ENCODE peak calls at places on chromosomes 2 and 18, in eight cellular contexts. One of them, this sample, is unnamed.
A peak's percentile ranks its signal among the peaks of the same experiment; 100 is the strongest.

GRCh38 chr2:28510184-28510583 is 14.3 kb downstream of the PLB1 start:
- DNase-seq in body of pancreas: peak; percentile 90
- DNase-seq in esophagus squamous epithelium: no peak
- DNase-seq in H1: no peak
- DNase-seq in right lobe of liver: no peak
- DNase-seq in adrenal gland: peak; percentile 20
- DNase-seq in tibial nerve: no peak
- DNase-seq in IMR-90: no peak
- DNase-seq in this sample: peak; percentile 55

GRCh38 chr2:8191427-8191826 is 490.4 kb upstream of the ID2 start:
- DNase-seq in H1: no peak
- DNase-seq in right lobe of liver: no peak
- DNase-seq in tibial nerve: no peak
- DNase-seq in IMR-90: peak; percentile 77
- DNase-seq in adrenal gland: no peak
- DNase-seq in body of pancreas: no peak
- DNase-seq in esophagus squamous epithelium: no peak
- DNase-seq in this sample: no peak

GRCh38 chr2:112605926-112606325 is 21.5 kb downstream of the CHCHD5 start:
- DNase-seq in IMR-90: no peak
- DNase-seq in esophagus squamous epithelium: no peak
- DNase-seq in H1: no peak
- DNase-seq in adrenal gland: no peak
- DNase-seq in body of pancreas: no peak
- DNase-seq in tibial nerve: no peak
- DNase-seq in right lobe of liver: no peak
- DNase-seq in this sample: no peak

GRCh38 chr2:137947714-137948336 is 16.4 kb upstream of the HNMT start:
- DNase-seq in body of pancreas: peak; percentile 80
- DNase-seq in esophagus squamous epithelium: no peak
- DNase-seq in adrenal gland: peak; percentile 81
- DNase-seq in IMR-90: peak; percentile 79
- DNase-seq in H1: no peak
- DNase-seq in right lobe of liver: peak; percentile 75
- DNase-seq in tibial nerve: peak; percentile 85
- DNase-seq in this sample: peak; percentile 70

GRCh38 chr2:43676322-43677050 is at the start of gene C1GALT1C1L:
- DNase-seq in adrenal gland: peak; percentile 73
- DNase-seq in right lobe of liver: peak; percentile 34
- DNase-seq in tibial nerve: peak; percentile 23
- DNase-seq in IMR-90: peak; percentile 66
- DNase-seq in body of pancreas: peak; percentile 68
- DNase-seq in H1: no peak
- DNase-seq in esophagus squamous epithelium: no peak
- DNase-seq in this sample: peak; percentile 66

GRCh38 chr2:162072976-162073775 is 839 bp downstream of the DPP4 start:
- DNase-seq in H1: no peak
- DNase-seq in body of pancreas: no peak
- DNase-seq in IMR-90: peak; percentile 22
- DNase-seq in right lobe of liver: peak; percentile 34
- DNase-seq in tibial nerve: no peak
- DNase-seq in adrenal gland: no peak
- DNase-seq in esophagus squamous epithelium: no peak
- DNase-seq in this sample: no peak

GRCh38 chr18:23617412-23618009 is 31.2 kb upstream of the NPC1 start:
- DNase-seq in esophagus squamous epithelium: no peak
- DNase-seq in tibial nerve: no peak
- DNase-seq in IMR-90: no peak
- DNase-seq in adrenal gland: no peak
- DNase-seq in body of pancreas: no peak
- DNase-seq in H1: no peak
- DNase-seq in right lobe of liver: no peak
- DNase-seq in this sample: no peak

GRCh38 chr2:26396734-26397298 is 4.9 kb upstream of the DRC1 start:
- DNase-seq in tibial nerve: no peak
- DNase-seq in right lobe of liver: no peak
- DNase-seq in body of pancreas: no peak
- DNase-seq in esophagus squamous epithelium: no peak
- DNase-seq in IMR-90: no peak
- DNase-seq in H1: no peak
- DNase-seq in adrenal gland: no peak
- DNase-seq in this sample: no peak

GRCh38 chr2:9228088-9228751 is 21.6 kb downstream of the ASAP2 start:
- DNase-seq in esophagus squamous epithelium: no peak
- DNase-seq in IMR-90: peak; percentile 88
- DNase-seq in body of pancreas: no peak
- DNase-seq in H1: no peak
- DNase-seq in adrenal gland: no peak
- DNase-seq in right lobe of liver: no peak
- DNase-seq in tibial nerve: no peak
- DNase-seq in this sample: no peak

GRCh38 chr2:26184086-26184485 is 11.2 kb downstream of the GAREM2 start:
- DNase-seq in adrenal gland: no peak
- DNase-seq in IMR-90: no peak
- DNase-seq in esophagus squamous epithelium: no peak
- DNase-seq in body of pancreas: no peak
- DNase-seq in right lobe of liver: no peak
- DNase-seq in tibial nerve: no peak
- DNase-seq in H1: no peak
- DNase-seq in this sample: no peak

DNA sequence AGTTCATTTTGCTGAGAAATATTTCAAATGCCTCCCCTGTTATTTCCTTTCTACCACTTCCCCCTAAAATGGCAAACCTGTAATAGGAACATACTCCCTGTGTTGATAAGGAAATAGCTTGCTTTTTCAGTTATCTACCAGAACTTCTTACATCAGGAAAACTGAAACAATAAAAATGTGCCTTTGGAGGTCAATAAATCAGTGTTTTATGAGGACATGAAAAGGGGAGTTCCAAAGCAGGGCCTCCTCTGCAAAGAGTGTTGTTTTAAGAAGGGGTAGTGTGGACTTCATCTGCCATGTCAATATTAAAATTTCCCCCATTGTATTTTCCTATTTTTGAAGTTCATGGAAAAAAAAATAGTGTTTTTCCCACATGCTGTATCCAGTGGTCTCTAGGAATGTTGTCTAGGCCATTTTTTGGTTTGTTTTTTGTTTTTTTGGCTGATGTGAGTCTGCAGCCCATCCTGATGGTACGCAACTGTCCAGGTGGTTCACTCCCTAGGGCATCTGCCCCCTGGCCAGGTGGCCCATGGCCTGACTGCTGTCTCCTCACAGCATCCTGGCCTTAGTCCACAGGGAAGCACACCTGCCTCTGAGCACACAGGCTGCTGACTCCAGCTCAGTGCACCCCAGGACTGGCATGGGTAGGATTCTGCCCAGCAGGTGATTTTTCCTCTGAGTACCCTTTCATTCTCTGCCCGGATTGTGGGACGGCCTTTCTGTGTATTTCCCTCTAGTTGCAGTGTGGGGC is 3.8 kb downstream of the TNFRSF11A start:
- DNase-seq in right lobe of liver: no peak
- DNase-seq in adrenal gland: no peak
- DNase-seq in IMR-90: no peak
- DNase-seq in tibial nerve: no peak
- DNase-seq in body of pancreas: no peak
- DNase-seq in esophagus squamous epithelium: no peak
- DNase-seq in H1: no peak
- DNase-seq in this sample: no peak
- H3K27me3 ChIP-seq in right lobe of liver: no peaks in the 10 kb centered on the region
- H3K27me3 ChIP-seq in adrenal gland: peaks cover 61% of the 10 kb centered on the region
- H3K27me3 ChIP-seq in IMR-90: peaks cover 63% of the 10 kb centered on the region
- H3K27me3 ChIP-seq in tibial nerve: peaks cover 61% of the 10 kb centered on the region
- H3K27me3 ChIP-seq in body of pancreas: no peaks in the 10 kb centered on the region
- H3K27me3 ChIP-seq in esophagus squamous epithelium: peaks cover 7% of the 10 kb centered on the region
- H3K27me3 ChIP-seq in H1: peaks cover 5% of the 10 kb centered on the region
- H3K27me3 ChIP-seq in this sample: peaks cover 73% of the 10 kb centered on the region

DNA sequence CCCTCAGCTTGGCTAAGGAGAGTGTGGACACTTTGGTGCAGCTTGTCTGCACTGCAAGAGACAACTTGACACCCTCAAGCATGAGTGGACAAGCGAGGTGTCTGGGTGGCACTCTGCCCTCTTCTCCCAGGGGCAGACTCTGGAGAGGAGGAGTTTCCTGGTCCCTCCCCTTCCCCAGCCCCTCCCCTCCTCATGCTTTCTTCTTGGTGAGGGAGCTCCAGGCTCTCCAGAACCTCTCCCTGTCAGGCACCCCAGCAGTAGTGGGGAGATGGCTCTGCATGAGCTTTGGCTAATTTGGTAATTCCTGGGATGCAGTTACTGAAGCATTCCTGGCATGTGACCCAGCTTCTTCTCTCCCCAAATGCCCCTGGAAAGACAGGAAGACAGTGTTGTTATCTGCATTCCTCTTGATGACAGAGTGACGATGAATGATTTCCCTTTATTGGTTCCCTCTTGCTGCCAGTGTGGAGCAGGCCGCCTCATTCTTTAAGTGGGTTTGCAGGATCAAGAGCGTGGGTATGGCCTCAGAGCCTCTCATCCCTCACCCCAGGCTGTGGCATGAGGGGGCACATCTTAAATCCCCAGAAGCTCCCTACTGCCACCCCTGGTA is 89.2 kb downstream of the STPG4 start:
- DNase-seq in IMR-90: peak; percentile 89
- DNase-seq in adrenal gland: no peak
- DNase-seq in right lobe of liver: no peak
- DNase-seq in tibial nerve: no peak
- DNase-seq in esophagus squamous epithelium: no peak
- DNase-seq in H1: no peak
- DNase-seq in body of pancreas: no peak
- DNase-seq in this sample: no peak
- TF ChIP-seq POLR2A in IMR-90: peak; percentile 35
- TF ChIP-seq POLR2A in adrenal gland: no peak
- TF ChIP-seq POLR2A in right lobe of liver: no peak
- TF ChIP-seq POLR2A in tibial nerve: no peak
- TF ChIP-seq POLR2A in esophagus squamous epithelium: no peak
- TF ChIP-seq POLR2A in H1: no peak
- TF ChIP-seq POLR2A in body of pancreas: no peak
- TF ChIP-seq POLR2A in this sample: no peak

GRCh38 chr2:10288606-10289005 is 14.1 kb upstream of the HPCAL1 start:
- DNase-seq in tibial nerve: no peak
- DNase-seq in IMR-90: no peak
- DNase-seq in H1: no peak
- DNase-seq in adrenal gland: no peak
- DNase-seq in right lobe of liver: no peak
- DNase-seq in body of pancreas: no peak
- DNase-seq in esophagus squamous epithelium: no peak
- DNase-seq in this sample: no peak
- H3K4me1 ChIP-seq in tibial nerve: peaks cover 29% of the 10 kb centered on the region
- H3K4me1 ChIP-seq in IMR-90: peaks cover 17% of the 10 kb centered on the region
- H3K4me1 ChIP-seq in H1: peaks cover 1% of the 10 kb centered on the region
- H3K4me1 ChIP-seq in adrenal gland: peaks cover 14% of the 10 kb centered on the region
- H3K4me1 ChIP-seq in right lobe of liver: peaks cover 9% of the 10 kb centered on the region
- H3K4me1 ChIP-seq in body of pancreas: peaks cover 26% of the 10 kb centered on the region
- H3K4me1 ChIP-seq in esophagus squamous epithelium: peaks cover 20% of the 10 kb centered on the region
- H3K4me1 ChIP-seq in this sample: peaks cover 20% of the 10 kb centered on the region

GRCh38 chr2:24047703-24048033 is 477 bp upstream of the WDCP start:
- DNase-seq in IMR-90: no peak
- DNase-seq in adrenal gland: no peak
- DNase-seq in esophagus squamous epithelium: no peak
- DNase-seq in tibial nerve: no peak
- DNase-seq in right lobe of liver: no peak
- DNase-seq in H1: no peak
- DNase-seq in body of pancreas: no peak
- DNase-seq in this sample: no peak

GRCh38 chr2:24046930-24047702 is at the start of gene WDCP:
- DNase-seq in H1: peak; percentile 94
- DNase-seq in adrenal gland: peak; percentile 98
- DNase-seq in tibial nerve: peak; percentile 95
- DNase-seq in body of pancreas: peak; percentile 96
- DNase-seq in IMR-90: peak; percentile 99
- DNase-seq in esophagus squamous epithelium: peak; percentile 95
- DNase-seq in right lobe of liver: peak; percentile 93
- DNase-seq in this sample: peak; percentile 96

GRCh38 chr2:24049485-24050021 is at the start of gene FKBP1B:
- DNase-seq in body of pancreas: peak; percentile 66
- DNase-seq in esophagus squamous epithelium: no peak
- DNase-seq in H1: peak; percentile 64
- DNase-seq in adrenal gland: peak; percentile 41
- DNase-seq in right lobe of liver: peak; percentile 72
- DNase-seq in tibial nerve: peak; percentile 9
- DNase-seq in IMR-90: peak; percentile 45
- DNase-seq in this sample: peak; percentile 63

GRCh38 chr2:24050041-24050655 is 607 bp downstream of the FKBP1B start:
- DNase-seq in right lobe of liver: peak; percentile 49
- DNase-seq in IMR-90: no peak
- DNase-seq in esophagus squamous epithelium: no peak
- DNase-seq in body of pancreas: peak; percentile 34
- DNase-seq in H1: no peak
- DNase-seq in adrenal gland: peak; percentile 36
- DNase-seq in tibial nerve: no peak
- DNase-seq in this sample: peak; percentile 35

DNA sequence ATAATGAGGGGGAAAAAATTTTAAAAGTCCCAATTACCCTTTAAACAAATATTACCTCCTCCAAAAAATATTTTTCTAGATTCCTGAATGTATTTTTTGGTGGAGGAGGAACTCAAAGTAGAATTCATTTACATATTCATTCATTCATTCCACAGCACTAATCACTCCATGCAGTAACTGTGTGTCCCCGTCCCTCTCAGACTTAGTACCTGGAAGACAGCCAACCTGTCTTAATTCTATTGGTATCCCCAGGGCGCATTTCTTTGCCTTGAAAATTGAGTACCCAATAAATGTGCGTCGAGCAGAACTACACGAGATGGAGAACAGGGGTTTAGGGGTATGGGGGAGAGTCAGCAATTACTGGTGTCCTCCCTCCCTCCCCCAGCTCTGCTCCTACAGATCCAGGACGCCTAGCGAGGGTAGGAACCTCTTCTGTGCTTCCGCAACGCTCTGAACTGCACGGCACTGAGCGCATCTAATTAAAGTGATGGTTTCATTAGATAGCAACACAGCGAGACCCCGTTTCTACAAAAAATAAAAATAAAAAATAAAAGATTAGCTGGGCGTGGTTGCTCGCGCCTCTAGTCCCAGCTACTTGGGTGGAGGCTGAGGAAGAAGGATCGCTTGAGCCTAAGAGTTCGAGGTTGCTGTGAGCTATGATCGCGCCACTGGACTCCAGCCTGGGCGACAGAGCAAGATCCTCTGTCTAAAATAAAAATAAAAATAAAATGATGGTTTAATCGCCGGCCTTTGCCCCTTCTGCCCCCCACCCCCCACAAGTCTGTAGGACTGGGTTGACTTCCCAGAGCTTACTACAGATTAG is 668 bp upstream of the FKBP1B start:
- DNase-seq in tibial nerve: no peak
- DNase-seq in right lobe of liver: no peak
- DNase-seq in esophagus squamous epithelium: no peak
- DNase-seq in H1: no peak
- DNase-seq in IMR-90: no peak
- DNase-seq in adrenal gland: no peak
- DNase-seq in body of pancreas: no peak
- DNase-seq in this sample: no peak
- H3K27me3 ChIP-seq in tibial nerve: no peaks in the 10 kb centered on the region
- H3K27me3 ChIP-seq in right lobe of liver: no peaks in the 10 kb centered on the region
- H3K27me3 ChIP-seq in esophagus squamous epithelium: no peaks in the 10 kb centered on the region
- H3K27me3 ChIP-seq in H1: no peaks in the 10 kb centered on the region
- H3K27me3 ChIP-seq in IMR-90: no peaks in the 10 kb centered on the region
- H3K27me3 ChIP-seq in adrenal gland: no peaks in the 10 kb centered on the region
- H3K27me3 ChIP-seq in body of pancreas: no peaks in the 10 kb centered on the region
- H3K27me3 ChIP-seq in this sample: no peaks in the 10 kb centered on the region

GRCh38 chr2:233422050-233422639 is 67.9 kb downstream of the DGKD start:
- DNase-seq in tibial nerve: no peak
- DNase-seq in esophagus squamous epithelium: no peak
- DNase-seq in adrenal gland: no peak
- DNase-seq in IMR-90: no peak
- DNase-seq in body of pancreas: peak; percentile 78
- DNase-seq in H1: no peak
- DNase-seq in right lobe of liver: no peak
- DNase-seq in this sample: no peak
- TF ChIP-seq POLR2A in tibial nerve: no peak
- TF ChIP-seq POLR2A in esophagus squamous epithelium: no peak
- TF ChIP-seq POLR2A in adrenal gland: no peak
- TF ChIP-seq POLR2A in IMR-90: no peak
- TF ChIP-seq POLR2A in body of pancreas: no peak
- TF ChIP-seq POLR2A in H1: no peak
- TF ChIP-seq POLR2A in right lobe of liver: no peak
- TF ChIP-seq POLR2A in this sample: no peak